ENCODE peak calls at places on chromosomes 6 and 20, in ten cellular contexts. A, M, O, X, L, D, H, G, P and S are unnamed samples. For H3K36me3, the result is how much of the 10 kb centered on the place peaks cover.

GRCh38 chr6:101208152-101208551 is 185.4 kb upstream of the GRIK2 start:
- DNase-seq in A (no peak), M (no peak), O (no peak), X (peak), L (no peak), D (peak), H (no peak), G (no peak), P (no peak), S (no peak)

GRCh38 chr6:27830212-27830664 is 82.0 kb downstream of the OR2B2 start:
- DNase-seq in A (no peak), M (no peak), O (no peak), X (no peak), L (no peak), D (peak), H (no peak), G (no peak), P (no peak), S (no peak)

GRCh38 chr6:128144320-128144719 is 243.5 kb upstream of the THEMIS start:
- DNase-seq in A (no peak), M (no peak), O (no peak), X (no peak), L (no peak), D (no peak), H (no peak), G (no peak), P (no peak), S (no peak)

GRCh38 chr6:54267798-54268197 is 40.4 kb upstream of the TINAG start:
- DNase-seq in A (no peak), M (no peak), O (no peak), X (peak), L (no peak), D (peak), H (no peak), G (peak), P (no peak), S (no peak)

GRCh38 chr6:90940812-90941481 is 354.1 kb upstream of the MAP3K7 start:
- DNase-seq in A (no peak), M (no peak), O (no peak), X (no peak), L (no peak), D (peak), H (no peak), G (peak), P (peak), S (no peak)

GRCh38 chr20:46563170-46563847 is 12.9 kb upstream of the OCSTAMP start:
- DNase-seq in A (no peak), M (no peak), O (no peak), X (no peak), L (no peak), D (no peak), H (no peak), G (no peak), P (no peak), S (no peak)

GRCh38 chr6:83615025-83615999 is 93.6 kb downstream of the SNAP91 start:
- DNase-seq in A (no peak), M (no peak), O (no peak), X (no peak), L (no peak), D (peak), H (no peak), G (peak), P (peak), S (no peak)

GRCh38 chr20:39885975-39886649 is 802.9 kb downstream of the MAFB start:
- DNase-seq in A (peak), M (peak), O (peak), X (peak), L (no peak), D (peak), H (no peak), G (peak), P (no peak), S (peak)

GRCh38 chr6:79145301-79145700 is 67.2 kb upstream of the PHIP start:
- DNase-seq in A (no peak), M (no peak), O (no peak), X (no peak), L (no peak), D (no peak), H (no peak), G (no peak), P (no peak), S (no peak)

GRCh38 chr6:34602318-34603111 is 46.4 kb upstream of the SPDEF start:
- DNase-seq in A (no peak), M (no peak), O (no peak), X (peak), L (no peak), D (peak), H (no peak), G (no peak), P (no peak), S (no peak)

GRCh38 chr6:49676671-49677281 is 36.6 kb downstream of the CRISP2 start:
- DNase-seq in A (no peak), M (no peak), O (no peak), X (no peak), L (no peak), D (peak), H (no peak), G (no peak), P (no peak), S (no peak)

GRCh38 chr20:3705970-3706739 is 6.2 kb downstream of the SIGLEC1 start:
- DNase-seq in A (no peak), M (no peak), O (peak), X (no peak), L (no peak), D (no peak), H (no peak), G (no peak), P (no peak), S (no peak)

GRCh38 chr6:43532201-43532600 is 15.3 kb downstream of the POLR1C start:
- DNase-seq in A (no peak), M (no peak), O (no peak), X (no peak), L (no peak), D (no peak), H (no peak), G (no peak), P (no peak), S (no peak)

GRCh38 chr6:43910638-43911353 is 140.8 kb downstream of the VEGFA start:
- DNase-seq in A (peak), M (no peak), O (peak), X (no peak), L (no peak), D (peak), H (no peak), G (no peak), P (no peak), S (no peak)

GRCh38 chr6:151240861-151241642 is 1.3 kb downstream of the AKAP12 start:
- DNase-seq in A (peak), M (peak), O (peak), X (peak), L (no peak), D (peak), H (no peak), G (peak), P (no peak), S (peak)

GRCh38 chr20:47400685-47401084 is 44.2 kb upstream of the ZMYND8 start:
- DNase-seq in A (no peak), M (no peak), O (no peak), X (no peak), L (no peak), D (no peak), H (no peak), G (peak), P (no peak), S (no peak)

GRCh38 chr20:31641391-31641790 is 3.7 kb downstream of the COX4I2 start:
- DNase-seq in A (no peak), M (no peak), O (no peak), X (no peak), L (no peak), D (no peak), H (no peak), G (no peak), P (no peak), S (no peak)

GRCh38 chr6:27604986-27605385 is 132.1 kb upstream of the ZNF184 start:
- DNase-seq in A (no peak), M (no peak), O (no peak), X (no peak), L (no peak), D (peak), H (no peak), G (no peak), P (no peak), S (no peak)

GRCh38 chr20:18443841-18444240 is 23.0 kb downstream of the DZANK1 start:
- DNase-seq in A (no peak), M (no peak), O (no peak), X (no peak), L (no peak), D (peak), H (no peak), G (peak), P (no peak), S (no peak)

GRCh38 chr6:33168624-33169023 is 23.6 kb downstream of the COL11A2 start:
- DNase-seq in A (no peak), M (no peak), O (no peak), X (no peak), L (no peak), D (no peak), H (no peak), G (no peak), P (no peak), S (no peak)

GRCh38 chr6:26270903-26271639 is 93.9 kb upstream of the BTN3A2 start:
- DNase-seq in A (peak), M (no peak), O (peak), X (peak), L (peak), D (peak), H (peak), G (peak), P (peak), S (peak)

GRCh38 chr6:152635949-152636674 is 1.1 kb downstream of the SYNE1 start:
- DNase-seq in A (peak), M (peak), O (no peak), X (no peak), L (no peak), D (peak), H (peak), G (peak), P (no peak), S (no peak)

GRCh38 chr20:14883324-14883723 is 545.9 kb upstream of the FLRT3 start:
- DNase-seq in A (no peak), M (no peak), O (no peak), X (no peak), L (no peak), D (no peak), H (no peak), G (no peak), P (no peak), S (no peak)

GRCh38 chr6:62640749-62641148 is 354.7 kb upstream of the KHDRBS2 start:
- DNase-seq in A (no peak), M (no peak), O (no peak), X (no peak), L (no peak), D (no peak), H (no peak), G (no peak), P (no peak), S (no peak)

GRCh38 chr6:125839471-125839870 is 48.7 kb downstream of the NCOA7 start:
- DNase-seq in A (no peak), M (no peak), O (no peak), X (no peak), L (no peak), D (peak), H (no peak), G (no peak), P (no peak), S (no peak)

GRCh38 chr20:59153355-59153681 is 10.3 kb upstream of the ZNF831 start:
- DNase-seq in A (peak), M (peak), O (peak), X (no peak), L (no peak), D (no peak), H (no peak), G (no peak), P (no peak), S (peak)

GRCh38 chr6:166572370-166573261 is 13.9 kb downstream of the RAMACL start:
- DNase-seq in A (no peak), M (no peak), O (no peak), X (no peak), L (no peak), D (peak), H (no peak), G (peak), P (no peak), S (no peak)

GRCh38 chr6:65123516-65123915 is 583.5 kb downstream of the EYS start:
- DNase-seq in A (no peak), M (no peak), O (no peak), X (no peak), L (no peak), D (peak), H (no peak), G (no peak), P (no peak), S (no peak)

GRCh38 chr20:10611357-10611756 is 62.4 kb downstream of the JAG1 start:
- DNase-seq in A (peak), M (peak), O (peak), X (peak), L (no peak), D (peak), H (no peak), G (peak), P (no peak), S (peak)

GRCh38 chr6:16473908-16474791 is 235.8 kb downstream of the GMPR start:
- DNase-seq in A (no peak), M (no peak), O (no peak), X (no peak), L (peak), D (no peak), H (no peak), G (no peak), P (peak), S (no peak)

GRCh38 chr6:11236351-11236750 is 3.9 kb upstream of the NEDD9 start:
- DNase-seq in A (no peak), M (no peak), O (no peak), X (no peak), L (peak), D (peak), H (peak), G (no peak), P (no peak), S (no peak)

GRCh38 chr6:118985123-118985830 is 50.3 kb upstream of the MCM9 start:
- DNase-seq in A (no peak), M (no peak), O (no peak), X (no peak), L (no peak), D (no peak), H (no peak), G (no peak), P (no peak), S (no peak)

DNA sequence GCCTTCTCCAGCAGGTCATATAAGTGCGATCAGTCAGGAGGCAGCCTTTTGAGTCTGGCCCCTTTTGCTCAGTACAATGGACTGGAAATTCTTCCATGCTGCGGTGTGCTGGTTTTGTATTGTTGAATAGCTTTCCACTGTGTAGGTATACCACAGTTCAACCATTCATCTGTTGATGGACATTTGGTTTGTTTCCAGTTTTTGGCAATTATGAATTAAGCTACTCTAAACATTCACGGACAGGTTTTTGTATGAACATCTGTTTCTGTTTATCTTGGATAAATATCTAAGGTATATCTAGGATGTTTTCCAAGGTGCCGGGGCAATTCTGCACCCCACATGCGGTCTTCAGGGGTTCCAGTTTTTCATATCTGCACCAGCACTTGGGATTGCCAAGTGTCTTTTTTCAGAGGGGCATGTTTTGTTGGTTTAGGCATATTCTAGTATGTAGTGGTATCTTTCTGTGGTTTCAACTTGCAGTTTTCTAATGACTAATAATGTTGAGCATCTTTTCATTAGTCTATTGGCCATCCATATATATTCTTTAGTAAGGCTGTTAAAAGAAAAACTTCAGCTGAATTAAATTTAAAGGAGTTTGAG is 141.0 kb downstream of the TFAP2C start:
- DNase-seq in A (no peak), M (no peak), O (no peak), X (no peak), L (no peak), D (no peak), H (no peak), G (no peak), P (no peak), S (no peak)
- H3K36me3 ChIP-seq in A (under half), M (under half), O (under half), X (under half), L (under half), D (under half), H (under half), G (under half), P (under half), S (under half)

GRCh38 chr20:62917720-62918119 is 8.6 kb downstream of the DIDO1 start:
- DNase-seq in A (no peak), M (no peak), O (no peak), X (no peak), L (no peak), D (no peak), H (no peak), G (no peak), P (no peak), S (no peak)
- H3K27ac ChIP-seq in A (no peak), M (no peak), O (no peak), X (no peak), L (peak), D (no peak), H (peak), G (no peak), P (no peak), S (no peak)

GRCh38 chr20:25273541-25274358 is 25.9 kb downstream of the PYGB start:
- DNase-seq in A (peak), M (no peak), O (peak), X (peak), L (no peak), D (no peak), H (no peak), G (no peak), P (no peak), S (peak)
- H3K36me3 ChIP-seq in A (under half), M (under half), O (under half), X (half or more), L (under half), D (half or more), H (half or more), G (under half), P (under half), S (half or more)

GRCh38 chr6:6930223-6930880 is 177.4 kb upstream of the RREB1 start:
- DNase-seq in A (no peak), M (no peak), O (no peak), X (no peak), L (no peak), D (peak), H (no peak), G (no peak), P (no peak), S (no peak)
- H3K27ac ChIP-seq in A (no peak), M (peak), O (peak), X (no peak), L (no peak), D (no peak), H (no peak), G (no peak), P (no peak), S (no peak)

GRCh38 chr20:49945306-49945700 is 9.1 kb downstream of the RNF114 start:
- DNase-seq in A (no peak), M (no peak), O (no peak), X (no peak), L (no peak), D (no peak), H (no peak), G (no peak), P (no peak), S (no peak)

GRCh38 chr20:49948178-49948577 is 12.0 kb downstream of the RNF114 start:
- DNase-seq in A (no peak), M (no peak), O (no peak), X (no peak), L (no peak), D (peak), H (no peak), G (no peak), P (no peak), S (no peak)

GRCh38 chr20:49945701-49946477 is 9.7 kb downstream of the RNF114 start:
- DNase-seq in A (no peak), M (no peak), O (no peak), X (no peak), L (no peak), D (no peak), H (no peak), G (no peak), P (no peak), S (no peak)

GRCh38 chr20:49951160-49951559 is 15.0 kb downstream of the RNF114 start:
- DNase-seq in A (no peak), M (no peak), O (no peak), X (no peak), L (no peak), D (peak), H (no peak), G (no peak), P (no peak), S (no peak)

GRCh38 chr20:49948809-49949507 is 12.8 kb downstream of the RNF114 start:
- DNase-seq in A (no peak), M (no peak), O (no peak), X (no peak), L (no peak), D (peak), H (no peak), G (no peak), P (no peak), S (no peak)
- H3K36me3 ChIP-seq in A (under half), M (under half), O (under half), X (half or more), L (half or more), D (half or more), H (under half), G (half or more), P (half or more), S (half or more)